ENCODE peak calls at places on chromosomes 5 and 9, in eight cellular contexts. T is hippocampal formation; I is AG08395; N is iPS-NIHi11; E is AG08396; U is stimulated activated CD8-positive, alpha-beta memory T cell treated with anti-CD3 and anti-CD28 coated beads, Interleukin-15, amount 100 ng/mL, for 4 hours; J is GM23248; G is amygdala. W is an unnamed sample.
A peak's percentile ranks its signal among the peaks of the same experiment; 100 is the strongest.

GRCh38 chr5:74185599-74185998 is 454.9 kb downstream of the ENC1 start:
- DNase-seq in E (no peak), T (no peak), N (no peak), J (no peak), G (no peak), U (no peak), I (no peak), W (no peak)

GRCh38 chr5:128905225-128906110 is 59.8 kb upstream of the SLC27A6 start:
- DNase-seq in U (no peak), E (peak; percentile 39), I (peak; percentile 53), N (peak; percentile 51), J (peak; percentile 54), T (peak; percentile 2), G (no peak), W (no peak)

GRCh38 chr9:33458444-33458843 is 11.1 kb upstream of the AQP3 start:
- DNase-seq in G (no peak), T (no peak), J (no peak), I (no peak), N (no peak), E (no peak), U (peak; percentile 48), W (no peak)

GRCh38 chr5:81908771-81909170 is 63.1 kb upstream of the ATG10 start:
- DNase-seq in J (no peak), G (no peak), U (no peak), I (no peak), E (no peak), N (no peak), T (no peak), W (no peak)

GRCh38 chr5:75526065-75526464 is 14.4 kb downstream of the POLK start:
- DNase-seq in G (no peak), I (no peak), N (no peak), U (no peak), E (no peak), J (no peak), T (no peak), W (no peak)

GRCh38 chr9:87746186-87746585 is 20.3 kb downstream of the CTSL start:
- DNase-seq in U (no peak), N (no peak), I (no peak), T (no peak), G (no peak), J (no peak), E (no peak), W (no peak)

GRCh38 chr5:72093231-72093630 is 14.0 kb upstream of the MAP1B start:
- DNase-seq in T (no peak), J (peak; percentile 80), I (peak; percentile 48), U (no peak), N (no peak), G (no peak), E (no peak), W (no peak)

GRCh38 chr5:174625591-174626365 is 98.6 kb upstream of the MSX2 start:
- DNase-seq in G (no peak), T (no peak), I (no peak), U (no peak), E (no peak), J (no peak), N (no peak), W (no peak)

GRCh38 chr5:3026651-3027050 is 275.2 kb upstream of the IRX2 start:
- DNase-seq in T (no peak), U (no peak), N (no peak), I (no peak), J (no peak), G (no peak), E (no peak), W (peak; percentile 23)

GRCh38 chr5:140221697-140222223 is 46.8 kb downstream of the CYSTM1 start:
- DNase-seq in U (no peak), J (peak; percentile 93), N (no peak), G (no peak), I (peak; percentile 80), T (no peak), E (peak; percentile 67), W (no peak)

GRCh38 chr9:5953743-5954707 is 61.4 kb downstream of the RANBP6 start:
- DNase-seq in N (no peak), G (no peak), J (no peak), E (no peak), U (no peak), I (no peak), T (no peak), W (no peak)

GRCh38 chr5:90563161-90563560 is 4.6 kb downstream of the ADGRV1 start:
- DNase-seq in T (no peak), N (no peak), I (no peak), U (no peak), G (no peak), E (no peak), J (no peak), W (no peak)

GRCh38 chr9:72363908-72364678 is 915 bp downstream of the ZFAND5 start:
- DNase-seq in N (peak; percentile 71), U (peak; percentile 55), T (peak; percentile 64), J (peak; percentile 82), I (peak; percentile 38), E (peak; percentile 56), G (peak; percentile 40), W (peak; percentile 73)

GRCh38 chr5:54360089-54360488 is 49.7 kb upstream of the ARL15 start:
- DNase-seq in I (peak; percentile 70), G (no peak), N (peak; percentile 28), E (peak; percentile 59), T (no peak), J (peak; percentile 84), U (no peak), W (no peak)

GRCh38 chr5:2608391-2608790 is 143.1 kb downstream of the IRX2 start:
- DNase-seq in E (no peak), J (no peak), I (no peak), U (no peak), G (no peak), N (no peak), T (no peak), W (no peak)

GRCh38 chr9:8374471-8374870 is 574.9 kb upstream of the DMAC1 start:
- DNase-seq in T (no peak), U (no peak), G (no peak), E (no peak), I (no peak), N (no peak), J (no peak), W (no peak)

GRCh38 chr5:172035039-172035438 is 28.6 kb upstream of the FBXW11 start:
- DNase-seq in I (no peak), T (no peak), J (no peak), N (no peak), E (no peak), G (no peak), U (no peak), W (no peak)

GRCh38 chr5:6634327-6634713 is 1.1 kb downstream of the SRD5A1 start:
- DNase-seq in U (no peak), E (peak; percentile 32), N (peak; percentile 23), T (no peak), J (peak; percentile 43), I (peak; percentile 37), G (no peak), W (no peak)

GRCh38 chr9:73264636-73265035 is 113.0 kb downstream of the ANXA1 start:
- DNase-seq in J (no peak), I (no peak), U (no peak), G (no peak), N (no peak), E (no peak), T (no peak), W (no peak)

GRCh38 chr9:133973791-133974630 is 18.1 kb downstream of the VAV2 start:
- DNase-seq in J (no peak), I (no peak), U (no peak), N (no peak), E (no peak), G (no peak), T (no peak), W (no peak)